ENCODE peak calls at places on chromosomes 5 and 9, in five cellular contexts. W is mesendoderm; K is colonic mucosa; C is A549; U is CD8-positive, alpha-beta T cell. T is an unnamed sample.

GRCh38 chr5:17020586-17021362 is 84.7 kb upstream of the MYO10 start:
- DNase-seq in W (no peak), C (no peak), K (no peak), U (no peak), T (no peak)

GRCh38 chr5:76425940-76426339 is 22.9 kb downstream of the IQGAP2 start:
- DNase-seq in K (no peak), U (no peak), C (no peak), W (no peak), T (no peak)

GRCh38 chr9:107547303-107547702 is 57.7 kb upstream of the KLF4 start:
- DNase-seq in C (no peak), K (no peak), U (no peak), W (no peak), T (no peak)

GRCh38 chr5:141399555-141400258 is 2.0 kb downstream of the PCDHGB5 start:
- DNase-seq in W (no peak), K (no peak), C (no peak), U (no peak), T (no peak)

GRCh38 chr5:34898258-34898895 is 16.9 kb downstream of the RAD1 start:
- DNase-seq in U (peak; percentile 41), C (peak; percentile 56), W (peak; percentile 71), K (peak; percentile 64), T (peak; percentile 64)

GRCh38 chr5:131640043-131640856 is 5.2 kb upstream of the RAPGEF6 start:
- DNase-seq in C (no peak), K (no peak), U (peak; percentile 18), W (peak; percentile 40), T (peak; percentile 42)

GRCh38 chr5:136062563-136063274 is 33.9 kb downstream of the TGFBI start:
- DNase-seq in C (no peak), W (peak; percentile 86), K (no peak), U (no peak), T (no peak)

GRCh38 chr9:82600536-82601271 is 462.2 kb downstream of the RASEF start:
- DNase-seq in W (no peak), C (no peak), K (no peak), U (no peak), T (no peak)

GRCh38 chr9:123131993-123132392 is 98.5 kb downstream of the GPR21 start:
- DNase-seq in K (no peak), U (no peak), C (no peak), W (no peak), T (no peak)

GRCh38 chr5:173004447-173004846 is 20.9 kb downstream of the ATP6V0E1 start:
- DNase-seq in C (no peak), K (no peak), W (no peak), U (no peak), T (no peak)
- H3K4me1 ChIP-seq in C (peaks cover 11% of the 10 kb centered on the region), K (peaks cover 3% of the 10 kb centered on the region), W (peaks cover 2% of the 10 kb centered on the region), U (peaks cover 39% of the 10 kb centered on the region), T (peaks cover 3% of the 10 kb centered on the region)

GRCh38 chr9:137240841-137241489 is at the start of gene TUBB4B:
- DNase-seq in W (peak; percentile 100), K (peak; percentile 99), C (peak; percentile 99), U (peak; percentile 94), T (peak; percentile 99)
- H3K4me1 ChIP-seq in W (peaks cover 17% of the 10 kb centered on the region), K (peaks cover 36% of the 10 kb centered on the region), C (peaks cover 54% of the 10 kb centered on the region), U (peaks cover 37% of the 10 kb centered on the region), T (no peaks in the 10 kb centered on the region)

GRCh38 chr5:148974638-148975330 is 88.1 kb downstream of the SH3TC2 start:
- DNase-seq in U (no peak), K (no peak), C (no peak), W (peak; percentile 83), T (peak; percentile 78)

GRCh38 chr5:148973455-148973854 is 89.4 kb downstream of the SH3TC2 start:
- DNase-seq in U (no peak), K (no peak), C (no peak), W (no peak), T (no peak)

GRCh38 chr5:148979104-148979723 is 83.6 kb downstream of the SH3TC2 start:
- DNase-seq in C (no peak), U (no peak), W (no peak), K (no peak), T (peak; percentile 69)

GRCh38 chr5:148978370-148979103 is 84.3 kb downstream of the SH3TC2 start:
- DNase-seq in U (no peak), K (no peak), C (no peak), W (no peak), T (no peak)

GRCh38 chr5:148976569-148977321 is 86.1 kb downstream of the SH3TC2 start:
- DNase-seq in W (peak; percentile 61), K (no peak), C (no peak), U (no peak), T (no peak)
- H3K4me1 ChIP-seq in W (peaks cover 13% of the 10 kb centered on the region), K (no peaks in the 10 kb centered on the region), C (peaks cover 33% of the 10 kb centered on the region), U (no peaks in the 10 kb centered on the region), T (peaks cover 65% of the 10 kb centered on the region)

GRCh38 chr9:87569008-87569908 is 71.6 kb downstream of the DAPK1 start:
- DNase-seq in U (no peak), W (peak; percentile 85), C (no peak), K (no peak), T (no peak)
- H3K4me1 ChIP-seq in U (no peaks in the 10 kb centered on the region), W (peaks cover 21% of the 10 kb centered on the region), C (peaks cover 53% of the 10 kb centered on the region), K (no peaks in the 10 kb centered on the region), T (no peaks in the 10 kb centered on the region)

GRCh38 chr5:78550891-78551290 is 97.7 kb downstream of the LHFPL2 start:
- DNase-seq in U (no peak), C (no peak), W (no peak), K (no peak), T (no peak)
- H3K4me1 ChIP-seq in U (no peaks in the 10 kb centered on the region), C (peaks cover 24% of the 10 kb centered on the region), W (peaks cover 2% of the 10 kb centered on the region), K (no peaks in the 10 kb centered on the region), T (peaks cover 7% of the 10 kb centered on the region)

DNA sequence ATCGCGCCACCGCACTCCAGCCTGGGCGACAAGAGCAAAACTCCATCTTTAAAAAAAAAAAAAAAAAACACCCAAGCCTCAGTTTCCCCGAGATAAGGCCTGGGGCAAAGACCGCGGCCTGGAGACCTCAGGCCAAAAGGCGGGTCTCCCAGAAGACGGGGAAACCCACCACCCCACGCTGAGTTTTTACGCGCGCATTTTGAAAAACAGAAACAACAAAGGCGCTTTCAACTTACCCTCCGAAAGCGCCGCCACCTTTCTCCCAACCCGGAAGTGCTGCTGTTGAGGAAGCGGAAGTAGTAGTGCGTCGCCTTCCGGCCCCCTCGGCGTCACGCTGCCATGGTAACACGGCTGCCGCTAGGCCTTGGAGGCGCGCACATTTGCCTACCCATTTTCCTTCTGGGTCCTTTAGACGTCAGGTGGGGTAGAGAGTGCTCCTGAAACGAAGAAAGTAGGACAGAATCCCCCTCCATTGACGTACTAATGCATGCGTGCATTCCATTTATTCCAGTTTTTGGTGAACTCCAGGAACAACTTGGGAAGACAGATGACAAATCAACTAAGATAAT is at the start of gene TTF1:
- DNase-seq in U (peak; percentile 92), W (peak; percentile 96), K (peak; percentile 92), C (peak; percentile 94), T (peak; percentile 75)
- H3K4me1 ChIP-seq in U (peaks cover 56% of the 10 kb centered on the region), W (peaks cover 12% of the 10 kb centered on the region), K (peaks cover 18% of the 10 kb centered on the region), C (peaks cover 15% of the 10 kb centered on the region), T (no peaks in the 10 kb centered on the region)

GRCh38 chr9:4662108-4662988 is at the start of gene PLPP6:
- DNase-seq in C (peak; percentile 89), K (peak; percentile 94), U (peak; percentile 68), W (peak; percentile 97), T (peak; percentile 75)
- H3K4me1 ChIP-seq in C (peaks cover 49% of the 10 kb centered on the region), K (no peaks in the 10 kb centered on the region), U (peaks cover 54% of the 10 kb centered on the region), W (peaks cover 8% of the 10 kb centered on the region), T (peaks cover 18% of the 10 kb centered on the region)

T was measured in foreskin keratinocyte.